ENCODE peak calls at places on chromosomes 4 and X, in seven cellular contexts. One of them, this sample, is unnamed.

GRCh38 chr4:8371251-8371995 is 69.1 kb downstream of the ACOX3 start:
- DNase-seq in GM04503: no peak
- DNase-seq in uterus: no peak
- DNase-seq in NCI-H2171 treated with DMSO at 0.1 percent for 48 hours: no peak
- DNase-seq in T-helper 17 cell: no peak
- DNase-seq in KG1: no peak
- DNase-seq in left ventricle myocardium inferior: no peak
- DNase-seq in this sample: no peak

GRCh38 chrX:79413009-79413408 is 45.9 kb upstream of the ITM2A start:
- DNase-seq in GM04503: no peak
- DNase-seq in uterus: no peak
- DNase-seq in NCI-H2171 treated with DMSO at 0.1 percent for 48 hours: no peak
- DNase-seq in T-helper 17 cell: no peak
- DNase-seq in KG1: peak
- DNase-seq in left ventricle myocardium inferior: no peak
- DNase-seq in this sample: peak

GRCh38 chrX:13888284-13888683 is 71.4 kb upstream of the GPM6B start:
- DNase-seq in GM04503: no peak
- DNase-seq in uterus: no peak
- DNase-seq in NCI-H2171 treated with DMSO at 0.1 percent for 48 hours: no peak
- DNase-seq in T-helper 17 cell: no peak
- DNase-seq in KG1: no peak
- DNase-seq in left ventricle myocardium inferior: no peak
- DNase-seq in this sample: no peak

GRCh38 chr4:23015821-23016220 is 323.1 kb downstream of the GBA3 start:
- DNase-seq in GM04503: no peak
- DNase-seq in uterus: no peak
- DNase-seq in NCI-H2171 treated with DMSO at 0.1 percent for 48 hours: no peak
- DNase-seq in T-helper 17 cell: no peak
- DNase-seq in KG1: no peak
- DNase-seq in left ventricle myocardium inferior: no peak
- DNase-seq in this sample: no peak

GRCh38 chrX:30561191-30561590 is 16.4 kb downstream of the TASL start:
- DNase-seq in GM04503: no peak
- DNase-seq in uterus: no peak
- DNase-seq in NCI-H2171 treated with DMSO at 0.1 percent for 48 hours: no peak
- DNase-seq in T-helper 17 cell: no peak
- DNase-seq in KG1: no peak
- DNase-seq in left ventricle myocardium inferior: peak
- DNase-seq in this sample: no peak

GRCh38 chr4:94462572-94462971 is 10.8 kb downstream of the PDLIM5 start:
- DNase-seq in GM04503: no peak
- DNase-seq in uterus: no peak
- DNase-seq in NCI-H2171 treated with DMSO at 0.1 percent for 48 hours: no peak
- DNase-seq in T-helper 17 cell: no peak
- DNase-seq in KG1: no peak
- DNase-seq in left ventricle myocardium inferior: no peak
- DNase-seq in this sample: no peak

GRCh38 chr4:79030973-79031372 is 91.7 kb upstream of the PAQR3 start:
- DNase-seq in GM04503: no peak
- DNase-seq in uterus: no peak
- DNase-seq in NCI-H2171 treated with DMSO at 0.1 percent for 48 hours: no peak
- DNase-seq in T-helper 17 cell: no peak
- DNase-seq in KG1: no peak
- DNase-seq in left ventricle myocardium inferior: no peak
- DNase-seq in this sample: no peak

GRCh38 chr4:124278477-124278876 is 434.1 kb downstream of the ANKRD50 start:
- DNase-seq in GM04503: no peak
- DNase-seq in uterus: no peak
- DNase-seq in NCI-H2171 treated with DMSO at 0.1 percent for 48 hours: no peak
- DNase-seq in T-helper 17 cell: no peak
- DNase-seq in KG1: no peak
- DNase-seq in left ventricle myocardium inferior: no peak
- DNase-seq in this sample: no peak

GRCh38 chrX:55120767-55121358 is 32.0 kb downstream of the PAGE2 start:
- DNase-seq in GM04503: no peak
- DNase-seq in uterus: no peak
- DNase-seq in NCI-H2171 treated with DMSO at 0.1 percent for 48 hours: no peak
- DNase-seq in T-helper 17 cell: no peak
- DNase-seq in KG1: no peak
- DNase-seq in left ventricle myocardium inferior: no peak
- DNase-seq in this sample: no peak

GRCh38 chrX:30635630-30636029 is 17.6 kb upstream of the GK start:
- DNase-seq in GM04503: no peak
- DNase-seq in uterus: no peak
- DNase-seq in NCI-H2171 treated with DMSO at 0.1 percent for 48 hours: no peak
- DNase-seq in T-helper 17 cell: no peak
- DNase-seq in KG1: no peak
- DNase-seq in left ventricle myocardium inferior: no peak
- DNase-seq in this sample: no peak

GRCh38 chrX:13432376-13432775 is 112.5 kb upstream of the ATXN3L start:
- DNase-seq in GM04503: peak
- DNase-seq in uterus: peak
- DNase-seq in NCI-H2171 treated with DMSO at 0.1 percent for 48 hours: no peak
- DNase-seq in T-helper 17 cell: no peak
- DNase-seq in KG1: no peak
- DNase-seq in left ventricle myocardium inferior: no peak
- DNase-seq in this sample: no peak

GRCh38 chrX:140391313-140391712 is 113.6 kb downstream of the SOX3 start:
- DNase-seq in GM04503: no peak
- DNase-seq in uterus: no peak
- DNase-seq in NCI-H2171 treated with DMSO at 0.1 percent for 48 hours: no peak
- DNase-seq in T-helper 17 cell: no peak
- DNase-seq in KG1: no peak
- DNase-seq in left ventricle myocardium inferior: no peak
- DNase-seq in this sample: no peak

GRCh38 chrX:13506574-13506973 is 62.8 kb upstream of the EGFL6 start:
- DNase-seq in GM04503: no peak
- DNase-seq in uterus: peak
- DNase-seq in NCI-H2171 treated with DMSO at 0.1 percent for 48 hours: peak
- DNase-seq in T-helper 17 cell: peak
- DNase-seq in KG1: no peak
- DNase-seq in left ventricle myocardium inferior: peak
- DNase-seq in this sample: no peak

This sample was measured in GDM1.